ENCODE peak calls at places on chromosomes 6 and 20, in four cellular contexts. I, S, F and R are unnamed samples.
A peak's percentile ranks its signal among the peaks of the same experiment; 100 is the strongest.

GRCh38 chr6:7200598-7201443 is 93.1 kb downstream of the RREB1 start:
- DNase-seq in I (no peak), S (no peak), F (no peak), R (peak; percentile 57)

GRCh38 chr6:125944434-125944816 is 12.1 kb upstream of the HINT3 start:
- DNase-seq in I (peak; percentile 74), S (no peak), F (peak; percentile 91), R (peak; percentile 74)

GRCh38 chr20:19661717-19662637 is 96.1 kb upstream of the RIN2 start:
- DNase-seq in I (no peak), S (peak; percentile 32), F (peak; percentile 87), R (peak; percentile 40)

GRCh38 chr6:13725570-13725969 is 13.9 kb upstream of the RANBP9 start:
- DNase-seq in I (no peak), S (no peak), F (peak; percentile 42), R (no peak)

GRCh38 chr6:11428895-11429294 is 108.7 kb upstream of the TMEM170B start:
- DNase-seq in I (no peak), S (peak; percentile 95), F (no peak), R (no peak)

GRCh38 chr6:16562498-16562897 is 198.8 kb downstream of the ATXN1 start:
- DNase-seq in I (no peak), S (no peak), F (peak; percentile 37), R (no peak)

GRCh38 chr20:45972500-45973183 is 639 bp upstream of the ZNF335 start:
- DNase-seq in I (peak; percentile 46), S (no peak), F (no peak), R (no peak)

GRCh38 chr20:17709361-17710293 is 9.9 kb downstream of the BANF2 start:
- DNase-seq in I (no peak), S (no peak), F (no peak), R (no peak)

GRCh38 chr6:154653853-154654252 is 79.4 kb upstream of the SCAF8 start:
- DNase-seq in I (no peak), S (peak; percentile 69), F (peak; percentile 90), R (peak; percentile 24)

GRCh38 chr6:73062837-73063236 is 162.5 kb downstream of the KHDC1L start:
- DNase-seq in I (no peak), S (no peak), F (peak; percentile 84), R (no peak)

GRCh38 chr20:56411759-56412472 is at the start of gene CASS4:
- DNase-seq in I (no peak), S (no peak), F (peak; percentile 78), R (no peak)

GRCh38 chr20:4637081-4637797 is 84.5 kb upstream of the PRND start:
- DNase-seq in I (no peak), S (no peak), F (peak; percentile 7), R (no peak)

GRCh38 chr6:1388927-1389790 is at the start of gene FOXF2:
- DNase-seq in I (no peak), S (no peak), F (no peak), R (no peak)
- H3K4me3 ChIP-seq in I (peak within 1 kb of the TSS; percentile 45), S (peak within 1 kb of the TSS; percentile 53), F (peak within 1 kb of the TSS; percentile 79), R (peak within 1 kb of the TSS; percentile 5)

GRCh38 chr6:4781426-4781825 is 5.2 kb downstream of the CDYL start:
- DNase-seq in I (no peak), S (no peak), F (no peak), R (no peak)
- H3K4me3 ChIP-seq in I (no peak overlapping the region), S (no peak overlapping the region), F (no peak overlapping the region), R (no peak overlapping the region)

GRCh38 chr20:40687384-40688128 is 1.5 kb downstream of the MAFB start:
- DNase-seq in I (peak; percentile 87), S (no peak), F (peak; percentile 11), R (peak; percentile 74)

GRCh38 chr20:40685349-40685748 is 3.7 kb downstream of the MAFB start:
- DNase-seq in I (no peak), S (no peak), F (no peak), R (no peak)

GRCh38 chr20:40686893-40687292 is 2.1 kb downstream of the MAFB start:
- DNase-seq in I (no peak), S (no peak), F (no peak), R (no peak)

GRCh38 chr20:40688129-40689099 is 622 bp downstream of the MAFB start:
- DNase-seq in I (peak; percentile 82), S (no peak), F (peak; percentile 16), R (peak; percentile 48)

DNA sequence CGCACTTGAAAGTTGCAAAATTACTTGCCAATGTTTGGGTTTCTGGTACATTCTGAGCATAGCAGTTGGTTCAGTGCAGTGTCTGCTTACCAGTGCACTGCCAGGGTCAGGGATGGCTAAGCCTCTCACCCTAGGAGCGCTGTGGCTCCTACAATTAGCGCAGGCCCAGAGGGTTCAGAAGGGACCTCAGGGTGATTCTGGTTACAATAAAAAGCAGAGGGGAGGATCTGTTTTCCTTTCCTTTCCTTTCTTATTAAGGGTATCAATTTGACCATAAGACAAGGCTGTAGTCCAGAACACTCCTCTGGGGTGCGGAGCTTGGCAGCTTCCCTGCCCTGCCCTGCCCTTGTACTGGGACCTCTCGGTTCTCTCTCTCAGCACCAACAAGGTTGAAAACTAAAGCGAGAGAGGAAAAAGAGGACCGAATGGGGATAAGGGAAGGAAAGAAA is 2.6 kb downstream of the MAFB start:
- DNase-seq in I (no peak), S (no peak), F (no peak), R (no peak)
- H3K4me3 ChIP-seq in I (peak overlapping the region; percentile 54), S (no peak overlapping the region), F (peak overlapping the region; percentile 13), R (peak overlapping the region; percentile 75)

GRCh38 chr6:156825475-156825874 is 48.3 kb downstream of the ARID1B start:
- DNase-seq in I (no peak), S (no peak), F (no peak), R (no peak)

GRCh38 chr6:156821707-156822106 is 44.5 kb downstream of the ARID1B start:
- DNase-seq in I (no peak), S (no peak), F (no peak), R (no peak)

GRCh38 chr6:156826290-156826955 is 49.2 kb downstream of the ARID1B start:
- DNase-seq in I (no peak), S (no peak), F (no peak), R (no peak)

GRCh38 chr6:156822747-156823206 is 45.6 kb downstream of the ARID1B start:
- DNase-seq in I (no peak), S (no peak), F (no peak), R (no peak)

GRCh38 chr6:156824142-156824541 is 47.0 kb downstream of the ARID1B start:
- DNase-seq in I (no peak), S (no peak), F (no peak), R (no peak)
- H3K4me3 ChIP-seq in I (no peak overlapping the region), S (no peak overlapping the region), F (no peak overlapping the region), R (no peak overlapping the region)

DNA sequence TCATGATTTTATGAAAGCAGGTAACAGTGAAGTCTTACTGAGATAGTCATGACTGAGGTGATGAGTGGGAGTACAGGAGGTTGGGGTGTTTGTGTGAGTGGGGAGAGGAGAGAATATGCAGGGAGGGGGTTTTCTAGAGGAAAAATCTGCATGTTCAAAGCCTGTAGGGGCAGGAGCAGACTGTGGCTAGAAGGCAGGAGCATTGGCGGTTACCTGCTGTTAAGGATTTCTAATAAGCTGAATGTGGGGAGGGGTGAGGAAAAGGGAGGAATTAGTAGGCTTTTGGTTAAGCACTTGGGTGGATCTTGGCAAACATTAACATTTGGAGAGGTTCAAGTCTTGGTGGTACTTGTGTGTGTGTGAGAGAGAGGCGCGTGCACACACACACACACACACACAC is 70.8 kb downstream of the EYA4 start:
- DNase-seq in I (no peak), S (no peak), F (no peak), R (no peak)
- H3K4me3 ChIP-seq in I (no peak overlapping the region), S (no peak overlapping the region), F (no peak overlapping the region), R (no peak overlapping the region)

DNA sequence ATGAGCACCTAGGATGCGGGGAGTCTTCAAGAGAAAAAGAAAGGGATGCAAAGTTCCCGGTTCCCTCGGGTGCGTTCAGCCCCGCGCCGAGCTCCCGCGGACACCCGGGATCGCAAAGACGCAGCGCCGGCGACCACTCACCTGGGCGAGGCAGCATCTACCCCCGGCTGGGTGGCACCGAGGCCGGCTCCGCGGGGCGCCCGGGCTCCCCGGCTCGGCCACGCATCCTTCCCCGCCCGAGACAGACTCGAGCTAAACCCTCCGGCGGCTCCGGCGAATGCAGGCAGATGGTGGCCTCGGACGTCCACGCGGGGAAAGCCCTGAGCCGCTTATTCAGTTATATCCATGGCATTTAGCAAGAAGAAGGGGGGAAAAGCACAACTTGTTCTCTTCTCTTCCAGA is 363 bp downstream of the LRFN2 start:
- DNase-seq in I (no peak), S (no peak), F (no peak), R (peak; percentile 66)
- H3K4me3 ChIP-seq in I (peak overlapping the region; percentile 16), S (peak overlapping the region; percentile 47), F (no peak overlapping the region), R (peak overlapping the region; percentile 52)

GRCh38 chr6:26017567-26017966 is 55.0 kb downstream of the TRIM38 start:
- DNase-seq in I (peak; percentile 93), S (peak; percentile 86), F (peak; percentile 80), R (no peak)
- H3K4me3 ChIP-seq in I (peak overlapping the region; percentile 2), S (peak overlapping the region; percentile 42), F (peak overlapping the region; percentile 44), R (no peak overlapping the region)

GRCh38 chr6:68761985-68762384 is 126.9 kb downstream of the ADGRB3 start:
- DNase-seq in I (no peak), S (no peak), F (no peak), R (no peak)

GRCh38 chr6:68756454-68757375 is 121.6 kb downstream of the ADGRB3 start:
- DNase-seq in I (no peak), S (no peak), F (no peak), R (no peak)

GRCh38 chr6:68757821-68758220 is 122.7 kb downstream of the ADGRB3 start:
- DNase-seq in I (no peak), S (no peak), F (no peak), R (no peak)

GRCh38 chr6:68760941-68761676 is 126.0 kb downstream of the ADGRB3 start:
- DNase-seq in I (no peak), S (no peak), F (no peak), R (no peak)

DNA sequence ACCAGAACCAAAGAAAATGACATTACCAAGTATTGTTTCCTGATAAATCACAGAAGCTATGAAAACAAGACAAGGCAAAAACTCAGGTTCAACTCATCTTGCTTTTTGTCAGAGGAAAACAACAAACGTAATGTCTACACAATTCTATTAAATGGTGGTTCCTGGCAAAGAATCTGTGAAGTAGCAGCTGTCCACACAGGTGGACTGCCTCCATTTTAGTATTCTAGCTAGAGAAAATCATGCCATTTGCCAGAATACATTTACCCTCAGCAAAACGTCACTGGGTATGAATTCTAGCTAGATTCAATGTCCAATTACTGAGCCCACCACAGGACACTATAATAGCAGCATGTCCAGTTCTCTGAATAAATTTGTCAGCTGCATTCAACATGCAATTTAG is 125.4 kb downstream of the ADGRB3 start:
- DNase-seq in I (no peak), S (no peak), F (no peak), R (no peak)
- H3K4me3 ChIP-seq in I (no peak overlapping the region), S (no peak overlapping the region), F (no peak overlapping the region), R (no peak overlapping the region)